ENCODE peak calls at places on chromosomes 3 and 15, in ten cellular contexts. Z is T-helper 1 cell, F is sigmoid colon, O is myocyte, E is COR-L47, K is mammary epithelial cell, Q is globus pallidus, R is dermis blood vessel endothelial cell, P is H4, M is GM12891. L is an unnamed sample.

GRCh38 chr3:72996121-72996472 is 514 bp upstream of the PPP4R2 start:
- DNase-seq in Z (no peak), F (peak), O (no peak), E (no peak), K (no peak), Q (no peak), R (no peak), P (no peak), M (no peak), L (peak)

GRCh38 chr3:186826978-186827857 is 15.3 kb upstream of the ADIPOQ start:
- DNase-seq in Z (peak), F (peak), O (peak), E (peak), K (peak), Q (peak), R (peak), P (peak), M (peak), L (peak)

GRCh38 chr3:40191850-40192448 is 117.6 kb upstream of the EIF1B start:
- DNase-seq in Z (peak), F (no peak), O (peak), E (no peak), K (peak), Q (peak), R (peak), P (peak), M (peak), L (peak)

GRCh38 chr3:188174309-188175044 is 20.5 kb downstream of the LPP start:
- DNase-seq in Z (no peak), F (no peak), O (no peak), E (no peak), K (no peak), Q (no peak), R (no peak), P (no peak), M (no peak), L (no peak)

GRCh38 chr3:63580151-63580550 is 72.3 kb upstream of the SNTN start:
- DNase-seq in Z (no peak), F (no peak), O (no peak), E (no peak), K (peak), Q (no peak), R (no peak), P (no peak), M (no peak), L (no peak)

GRCh38 chr15:40357723-40358491 is at the start of gene DISP2:
- DNase-seq in Z (peak), F (peak), O (peak), E (peak), K (peak), Q (peak), R (peak), P (peak), M (peak), L (peak)

GRCh38 chr3:50352762-50353161 is 2.1 kb downstream of the CYB561D2 start:
- DNase-seq in Z (no peak), F (no peak), O (no peak), E (no peak), K (peak), Q (no peak), R (peak), P (no peak), M (no peak), L (no peak)

GRCh38 chr15:62766599-62766998 is 275.9 kb upstream of the TPM1 start:
- DNase-seq in Z (no peak), F (no peak), O (no peak), E (no peak), K (no peak), Q (no peak), R (no peak), P (no peak), M (no peak), L (no peak)

GRCh38 chr15:79644091-79644490 is 212.0 kb downstream of the MINAR1 start:
- DNase-seq in Z (no peak), F (no peak), O (peak), E (no peak), K (peak), Q (no peak), R (peak), P (peak), M (no peak), L (no peak)

GRCh38 chr15:60508442-60508841 is 29.5 kb upstream of the ICE2 start:
- DNase-seq in Z (no peak), F (no peak), O (no peak), E (no peak), K (no peak), Q (no peak), R (no peak), P (no peak), M (no peak), L (no peak)

GRCh38 chr3:126836220-126836860 is 132.3 kb downstream of the CHCHD6 start:
- DNase-seq in Z (no peak), F (peak), O (no peak), E (no peak), K (no peak), Q (no peak), R (no peak), P (no peak), M (no peak), L (no peak)

GRCh38 chr3:11211531-11212300 is 57.4 kb downstream of the HRH1 start:
- DNase-seq in Z (no peak), F (peak), O (peak), E (no peak), K (no peak), Q (no peak), R (peak), P (peak), M (no peak), L (no peak)

GRCh38 chr15:68464451-68465090 is 32.6 kb upstream of the ITGA11 start:
- DNase-seq in Z (no peak), F (no peak), O (peak), E (no peak), K (no peak), Q (no peak), R (no peak), P (no peak), M (no peak), L (no peak)

GRCh38 chr3:56322862-56323261 is 145.4 kb downstream of the ERC2 start:
- DNase-seq in Z (no peak), F (no peak), O (no peak), E (no peak), K (peak), Q (no peak), R (no peak), P (no peak), M (no peak), L (no peak)

GRCh38 chr15:35624881-35625280 is 78.9 kb upstream of the DPH6 start:
- DNase-seq in Z (no peak), F (peak), O (peak), E (no peak), K (peak), Q (no peak), R (no peak), P (peak), M (no peak), L (no peak)

GRCh38 chr15:33985751-33986150 is 17.5 kb downstream of the CHRM5 start:
- DNase-seq in Z (no peak), F (no peak), O (peak), E (no peak), K (peak), Q (no peak), R (no peak), P (no peak), M (no peak), L (no peak)

GRCh38 chr15:45715528-45715927 is 80.7 kb downstream of the SQOR start:
- DNase-seq in Z (no peak), F (no peak), O (peak), E (peak), K (no peak), Q (no peak), R (peak), P (peak), M (no peak), L (no peak)

GRCh38 chr3:66819993-66820501 is 178.1 kb upstream of the KBTBD8 start:
- DNase-seq in Z (no peak), F (no peak), O (no peak), E (no peak), K (peak), Q (peak), R (no peak), P (no peak), M (no peak), L (no peak)

GRCh38 chr3:74328505-74328904 is 286.0 kb downstream of the CNTN3 start:
- DNase-seq in Z (no peak), F (no peak), O (no peak), E (no peak), K (no peak), Q (no peak), R (no peak), P (no peak), M (no peak), L (no peak)

GRCh38 chr15:63348392-63348791 is 33.3 kb downstream of the CA12 start:
- DNase-seq in Z (no peak), F (peak), O (peak), E (peak), K (peak), Q (peak), R (peak), P (peak), M (no peak), L (peak)

GRCh38 chr15:89138999-89139612 is 50.9 kb downstream of the ABHD2 start:
- DNase-seq in Z (no peak), F (no peak), O (peak), E (no peak), K (no peak), Q (no peak), R (no peak), P (peak), M (no peak), L (no peak)

GRCh38 chr3:170614214-170614966 is 28.5 kb upstream of the SLC7A14 start:
- DNase-seq in Z (no peak), F (no peak), O (peak), E (no peak), K (peak), Q (no peak), R (peak), P (peak), M (no peak), L (no peak)

GRCh38 chr15:89051875-89052274 is 36.4 kb upstream of the ABHD2 start:
- DNase-seq in Z (no peak), F (no peak), O (peak), E (no peak), K (no peak), Q (no peak), R (peak), P (no peak), M (no peak), L (no peak)

GRCh38 chr3:133283958-133284807 is 115.7 kb upstream of the BFSP2 start:
- DNase-seq in Z (no peak), F (no peak), O (no peak), E (peak), K (no peak), Q (no peak), R (no peak), P (no peak), M (no peak), L (no peak)

GRCh38 chr3:11914041-11914440 is 67.4 kb upstream of the TAMM41 start:
- DNase-seq in Z (no peak), F (no peak), O (no peak), E (no peak), K (no peak), Q (no peak), R (no peak), P (no peak), M (no peak), L (no peak)

GRCh38 chr3:133360476-133360875 is 39.4 kb upstream of the BFSP2 start:
- DNase-seq in Z (no peak), F (no peak), O (no peak), E (no peak), K (no peak), Q (no peak), R (no peak), P (no peak), M (no peak), L (no peak)

GRCh38 chr3:123870033-123870432 is 14.1 kb downstream of the MYLK start:
- DNase-seq in Z (no peak), F (no peak), O (peak), E (no peak), K (peak), Q (no peak), R (no peak), P (peak), M (no peak), L (no peak)

GRCh38 chr15:56813995-56814394 is 80.7 kb upstream of the ZNF280D start:
- DNase-seq in Z (no peak), F (no peak), O (peak), E (no peak), K (no peak), Q (no peak), R (peak), P (no peak), M (no peak), L (no peak)

GRCh38 chr15:67098768-67099282 is 33.4 kb downstream of the SMAD3 start:
- DNase-seq in Z (no peak), F (no peak), O (peak), E (no peak), K (no peak), Q (no peak), R (no peak), P (no peak), M (no peak), L (no peak)

GRCh38 chr3:190617185-190617584 is 103.3 kb downstream of the IL1RAP start:
- DNase-seq in Z (no peak), F (no peak), O (no peak), E (no peak), K (no peak), Q (peak), R (no peak), P (no peak), M (no peak), L (no peak)

GRCh38 chr3:127339943-127340861 is 52.4 kb upstream of the PRR20G start:
- DNase-seq in Z (no peak), F (no peak), O (no peak), E (no peak), K (no peak), Q (no peak), R (no peak), P (no peak), M (no peak), L (no peak)

GRCh38 chr3:41198046-41198445 is 1.3 kb upstream of the CTNNB1 start:
- DNase-seq in Z (no peak), F (no peak), O (no peak), E (no peak), K (no peak), Q (no peak), R (peak), P (no peak), M (no peak), L (no peak)

GRCh38 chr3:83649692-83650091 is 1309.1 kb upstream of the CADM2 start:
- DNase-seq in Z (no peak), F (no peak), O (no peak), E (no peak), K (no peak), Q (no peak), R (no peak), P (no peak), M (no peak), L (no peak)

GRCh38 chr3:14216257-14217048 is 37.8 kb downstream of the LSM3 start:
- DNase-seq in Z (no peak), F (no peak), O (no peak), E (no peak), K (no peak), Q (peak), R (peak), P (no peak), M (no peak), L (peak)

GRCh38 chr15:71634820-71635219 is 175.5 kb upstream of the NR2E3 start:
- DNase-seq in Z (no peak), F (no peak), O (peak), E (peak), K (no peak), Q (no peak), R (peak), P (peak), M (no peak), L (no peak)

GRCh38 chr3:34387831-34388564 is 589.6 kb downstream of the PDCD6IP start:
- DNase-seq in Z (no peak), F (no peak), O (peak), E (no peak), K (no peak), Q (no peak), R (peak), P (no peak), M (no peak), L (no peak)

GRCh38 chr3:4524423-4524769 is 31.2 kb downstream of the ITPR1 start:
- DNase-seq in Z (no peak), F (no peak), O (no peak), E (no peak), K (peak), Q (no peak), R (peak), P (peak), M (no peak), L (no peak)

GRCh38 chr3:169739067-169739466 is 25.8 kb downstream of the TERC start:
- DNase-seq in Z (no peak), F (no peak), O (no peak), E (no peak), K (no peak), Q (no peak), R (no peak), P (no peak), M (no peak), L (no peak)

GRCh38 chr15:91855684-91856553 is 2.4 kb downstream of the SLCO3A1 start:
- DNase-seq in Z (no peak), F (no peak), O (no peak), E (peak), K (peak), Q (no peak), R (no peak), P (peak), M (no peak), L (no peak)

GRCh38 chr15:99167201-99167600 is 62.3 kb downstream of the SYNM start:
- DNase-seq in Z (no peak), F (no peak), O (peak), E (no peak), K (no peak), Q (no peak), R (no peak), P (no peak), M (no peak), L (no peak)